ENCODE peak calls at places on chromosomes 3 and 15, in six cellular contexts. One of them, this sample, is unnamed.
A peak's percentile ranks its signal among the peaks of the same experiment; 100 is the strongest.

GRCh38 chr3:111534701-111535100 is 7.3 kb upstream of the CD96 start:
- DNase-seq in GM23248: peak; percentile 78
- DNase-seq in IMR-90: peak; percentile 71
- DNase-seq in GM12878: no peak
- DNase-seq in mammary epithelial cell: peak; percentile 26
- DNase-seq in neuronal stem cell: no peak
- DNase-seq in this sample: peak; percentile 27

GRCh38 chr15:100812802-100813201 is 66.8 kb upstream of the ALDH1A3 start:
- DNase-seq in mammary epithelial cell: no peak
- DNase-seq in GM23248: no peak
- DNase-seq in IMR-90: no peak
- DNase-seq in neuronal stem cell: no peak
- DNase-seq in GM12878: no peak
- DNase-seq in this sample: no peak

GRCh38 chr15:38536201-38536676 is 28.4 kb downstream of the RASGRP1 start:
- DNase-seq in neuronal stem cell: no peak
- DNase-seq in mammary epithelial cell: no peak
- DNase-seq in GM12878: no peak
- DNase-seq in IMR-90: peak; percentile 96
- DNase-seq in GM23248: peak; percentile 96
- DNase-seq in this sample: peak; percentile 72

GRCh38 chr15:60423540-60423939 is 25.8 kb upstream of the ANXA2 start:
- DNase-seq in GM12878: no peak
- DNase-seq in GM23248: peak; percentile 96
- DNase-seq in IMR-90: peak; percentile 92
- DNase-seq in neuronal stem cell: peak; percentile 46
- DNase-seq in mammary epithelial cell: peak; percentile 86
- DNase-seq in this sample: no peak

GRCh38 chr15:71577071-71577470 is 233.3 kb upstream of the NR2E3 start:
- DNase-seq in GM23248: peak; percentile 50
- DNase-seq in GM12878: no peak
- DNase-seq in neuronal stem cell: no peak
- DNase-seq in IMR-90: peak; percentile 44
- DNase-seq in mammary epithelial cell: no peak
- DNase-seq in this sample: no peak

GRCh38 chr3:117439812-117440211 is 730.2 kb downstream of the TUSC7 start:
- DNase-seq in mammary epithelial cell: no peak
- DNase-seq in IMR-90: peak; percentile 45
- DNase-seq in neuronal stem cell: peak; percentile 39
- DNase-seq in GM12878: no peak
- DNase-seq in GM23248: peak; percentile 31
- DNase-seq in this sample: no peak

GRCh38 chr15:73679964-73680363 is 4.2 kb upstream of the CD276 start:
- DNase-seq in neuronal stem cell: no peak
- DNase-seq in GM23248: no peak
- DNase-seq in GM12878: no peak
- DNase-seq in mammary epithelial cell: no peak
- DNase-seq in IMR-90: no peak
- DNase-seq in this sample: no peak

GRCh38 chr3:174216948-174217718 is 642.0 kb upstream of the NAALADL2 start:
- DNase-seq in GM23248: no peak
- DNase-seq in GM12878: no peak
- DNase-seq in neuronal stem cell: no peak
- DNase-seq in mammary epithelial cell: no peak
- DNase-seq in IMR-90: no peak
- DNase-seq in this sample: no peak

GRCh38 chr3:168847293-168847883 is 751.7 kb upstream of the GOLIM4 start:
- DNase-seq in mammary epithelial cell: peak; percentile 20
- DNase-seq in neuronal stem cell: peak; percentile 23
- DNase-seq in IMR-90: peak; percentile 57
- DNase-seq in GM12878: peak; percentile 12
- DNase-seq in GM23248: peak; percentile 74
- DNase-seq in this sample: no peak

GRCh38 chr3:53113293-53114010 is 16.8 kb downstream of the RFT1 start:
- DNase-seq in IMR-90: no peak
- DNase-seq in neuronal stem cell: no peak
- DNase-seq in GM12878: no peak
- DNase-seq in mammary epithelial cell: no peak
- DNase-seq in GM23248: no peak
- DNase-seq in this sample: no peak

GRCh38 chr3:53104762-53105161 is 25.5 kb downstream of the RFT1 start:
- DNase-seq in mammary epithelial cell: no peak
- DNase-seq in GM12878: no peak
- DNase-seq in GM23248: no peak
- DNase-seq in neuronal stem cell: no peak
- DNase-seq in IMR-90: no peak
- DNase-seq in this sample: no peak

GRCh38 chr3:53109822-53110771 is 20.1 kb downstream of the RFT1 start:
- DNase-seq in GM12878: no peak
- DNase-seq in GM23248: peak; percentile 84
- DNase-seq in IMR-90: peak; percentile 74
- DNase-seq in neuronal stem cell: no peak
- DNase-seq in mammary epithelial cell: no peak
- DNase-seq in this sample: no peak

GRCh38 chr3:53114011-53114400 is 16.2 kb downstream of the RFT1 start:
- DNase-seq in IMR-90: peak; percentile 78
- DNase-seq in GM12878: no peak
- DNase-seq in GM23248: peak; percentile 86
- DNase-seq in mammary epithelial cell: peak; percentile 76
- DNase-seq in neuronal stem cell: peak; percentile 80
- DNase-seq in this sample: peak; percentile 91

DNA sequence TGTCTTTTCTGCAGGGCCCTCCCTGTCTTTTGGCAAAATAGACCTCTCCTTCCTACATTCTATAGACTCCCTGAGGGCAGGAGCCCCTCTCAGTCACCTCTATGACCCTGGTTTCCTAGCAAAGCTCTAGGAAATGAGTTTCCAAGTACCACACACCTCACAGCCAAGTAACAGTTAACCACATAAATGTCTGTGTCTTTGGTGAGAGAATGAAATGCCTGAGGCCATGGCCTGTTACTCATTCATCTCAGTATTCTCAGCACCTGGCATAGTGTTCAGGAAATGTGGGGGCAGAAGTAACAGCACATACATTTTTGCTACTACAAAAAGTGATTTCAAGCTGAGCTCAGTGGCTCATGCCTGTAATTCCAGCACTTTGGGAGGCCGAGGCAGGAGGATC is 21.0 kb downstream of the RFT1 start:
- DNase-seq in GM23248: peak; percentile 89
- DNase-seq in mammary epithelial cell: peak; percentile 96
- DNase-seq in neuronal stem cell: no peak
- DNase-seq in IMR-90: peak; percentile 83
- DNase-seq in GM12878: no peak
- DNase-seq in this sample: no peak
- H2AFZ ChIP-seq in GM23248: no peak overlapping the region
- H2AFZ ChIP-seq in mammary epithelial cell: no peak overlapping the region
- H2AFZ ChIP-seq in neuronal stem cell: no peak overlapping the region
- H2AFZ ChIP-seq in IMR-90: no peak overlapping the region
- H2AFZ ChIP-seq in GM12878: no peak overlapping the region
- H2AFZ ChIP-seq in this sample: no peak overlapping the region

GRCh38 chr3:60551455-60552209 is 699.6 kb downstream of the FHIT start:
- DNase-seq in neuronal stem cell: no peak
- DNase-seq in GM23248: no peak
- DNase-seq in GM12878: no peak
- DNase-seq in mammary epithelial cell: no peak
- DNase-seq in IMR-90: no peak
- DNase-seq in this sample: no peak

GRCh38 chr3:60555704-60556340 is 695.4 kb downstream of the FHIT start:
- DNase-seq in GM23248: peak; percentile 64
- DNase-seq in mammary epithelial cell: peak; percentile 80
- DNase-seq in GM12878: peak; percentile 48
- DNase-seq in IMR-90: peak; percentile 74
- DNase-seq in neuronal stem cell: peak; percentile 58
- DNase-seq in this sample: peak; percentile 72

GRCh38 chr3:60553144-60553543 is 698.1 kb downstream of the FHIT start:
- DNase-seq in neuronal stem cell: no peak
- DNase-seq in mammary epithelial cell: no peak
- DNase-seq in GM12878: no peak
- DNase-seq in IMR-90: no peak
- DNase-seq in GM23248: no peak
- DNase-seq in this sample: no peak

GRCh38 chr3:60552581-60552980 is 698.7 kb downstream of the FHIT start:
- DNase-seq in neuronal stem cell: no peak
- DNase-seq in GM12878: no peak
- DNase-seq in IMR-90: peak; percentile 21
- DNase-seq in GM23248: peak; percentile 24
- DNase-seq in mammary epithelial cell: peak; percentile 1
- DNase-seq in this sample: peak; percentile 70

GRCh38 chr3:60557122-60557521 is 694.1 kb downstream of the FHIT start:
- DNase-seq in neuronal stem cell: no peak
- DNase-seq in GM23248: no peak
- DNase-seq in mammary epithelial cell: no peak
- DNase-seq in IMR-90: no peak
- DNase-seq in GM12878: no peak
- DNase-seq in this sample: no peak
- H2AFZ ChIP-seq in neuronal stem cell: no peak overlapping the region
- H2AFZ ChIP-seq in GM23248: no peak overlapping the region
- H2AFZ ChIP-seq in mammary epithelial cell: no peak overlapping the region
- H2AFZ ChIP-seq in IMR-90: no peak overlapping the region
- H2AFZ ChIP-seq in GM12878: no peak overlapping the region
- H2AFZ ChIP-seq in this sample: no peak overlapping the region

DNA sequence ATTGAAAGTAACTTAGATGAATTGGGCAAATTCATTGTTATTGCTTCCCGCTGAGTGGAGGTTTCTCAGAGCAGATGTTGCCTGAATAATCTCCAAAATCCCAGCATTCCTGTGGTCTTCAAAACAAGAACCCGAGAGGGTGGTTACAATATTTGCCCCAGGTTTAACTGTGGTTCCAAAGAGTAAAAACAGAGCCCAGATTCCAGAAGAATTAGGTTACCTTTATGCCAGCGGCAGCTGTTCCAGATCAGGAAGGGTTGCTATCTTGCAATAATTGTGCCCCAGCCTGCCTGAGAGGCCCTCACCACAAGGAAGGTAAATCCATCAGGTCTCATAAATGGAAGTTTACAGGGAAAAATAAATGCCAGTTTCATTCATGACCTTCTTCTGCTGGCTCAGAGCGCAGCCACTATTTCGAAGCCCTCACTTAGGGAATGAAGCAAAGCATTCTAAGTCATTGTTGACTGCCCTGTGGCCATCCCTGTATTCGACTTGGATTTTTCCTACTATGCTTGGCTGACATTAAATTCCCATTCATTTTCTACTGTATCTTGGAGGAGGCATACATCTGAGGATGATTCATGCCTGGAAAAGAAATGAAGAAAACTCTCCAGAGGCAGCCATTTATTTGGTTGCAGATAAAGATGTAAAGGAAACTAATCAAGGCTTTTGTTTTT is 54.6 kb downstream of the SSUH2 start:
- DNase-seq in neuronal stem cell: no peak
- DNase-seq in IMR-90: peak; percentile 42
- DNase-seq in GM23248: peak; percentile 70
- DNase-seq in mammary epithelial cell: peak; percentile 43
- DNase-seq in GM12878: no peak
- DNase-seq in this sample: no peak
- H2AFZ ChIP-seq in neuronal stem cell: no peak overlapping the region
- H2AFZ ChIP-seq in IMR-90: no peak overlapping the region
- H2AFZ ChIP-seq in GM23248: no peak overlapping the region
- H2AFZ ChIP-seq in mammary epithelial cell: peak overlapping the region; percentile 75
- H2AFZ ChIP-seq in GM12878: no peak overlapping the region
- H2AFZ ChIP-seq in this sample: peak overlapping the region; percentile 6

GRCh38 chr3:43855674-43856299 is 165.0 kb downstream of the ABHD5 start:
- DNase-seq in GM12878: peak; percentile 3
- DNase-seq in neuronal stem cell: peak; percentile 36
- DNase-seq in IMR-90: peak; percentile 56
- DNase-seq in mammary epithelial cell: peak; percentile 49
- DNase-seq in GM23248: peak; percentile 79
- DNase-seq in this sample: peak; percentile 58
- H2AFZ ChIP-seq in GM12878: no peak overlapping the region
- H2AFZ ChIP-seq in neuronal stem cell: no peak overlapping the region
- H2AFZ ChIP-seq in IMR-90: peak overlapping the region; percentile 83
- H2AFZ ChIP-seq in mammary epithelial cell: peak overlapping the region; percentile 49
- H2AFZ ChIP-seq in GM23248: peak overlapping the region; percentile 40
- H2AFZ ChIP-seq in this sample: peak overlapping the region; percentile 83

GRCh38 chr15:69015591-69015990 is 1.1 kb downstream of the NOX5 start:
- DNase-seq in neuronal stem cell: no peak
- DNase-seq in mammary epithelial cell: no peak
- DNase-seq in IMR-90: no peak
- DNase-seq in GM23248: no peak
- DNase-seq in GM12878: no peak
- DNase-seq in this sample: no peak

GRCh38 chr15:69014454-69014853 is at the start of gene NOX5:
- DNase-seq in mammary epithelial cell: peak; percentile 67
- DNase-seq in IMR-90: peak; percentile 41
- DNase-seq in neuronal stem cell: no peak
- DNase-seq in GM12878: no peak
- DNase-seq in GM23248: peak; percentile 92
- DNase-seq in this sample: peak; percentile 93

GRCh38 chr15:69013726-69014406 is 629 bp upstream of the NOX5 start:
- DNase-seq in GM23248: no peak
- DNase-seq in neuronal stem cell: no peak
- DNase-seq in GM12878: no peak
- DNase-seq in IMR-90: no peak
- DNase-seq in mammary epithelial cell: no peak
- DNase-seq in this sample: no peak

GRCh38 chr15:69011641-69012040 is 2.9 kb upstream of the NOX5 start:
- DNase-seq in neuronal stem cell: no peak
- DNase-seq in mammary epithelial cell: no peak
- DNase-seq in GM23248: no peak
- DNase-seq in GM12878: no peak
- DNase-seq in IMR-90: no peak
- DNase-seq in this sample: no peak

DNA sequence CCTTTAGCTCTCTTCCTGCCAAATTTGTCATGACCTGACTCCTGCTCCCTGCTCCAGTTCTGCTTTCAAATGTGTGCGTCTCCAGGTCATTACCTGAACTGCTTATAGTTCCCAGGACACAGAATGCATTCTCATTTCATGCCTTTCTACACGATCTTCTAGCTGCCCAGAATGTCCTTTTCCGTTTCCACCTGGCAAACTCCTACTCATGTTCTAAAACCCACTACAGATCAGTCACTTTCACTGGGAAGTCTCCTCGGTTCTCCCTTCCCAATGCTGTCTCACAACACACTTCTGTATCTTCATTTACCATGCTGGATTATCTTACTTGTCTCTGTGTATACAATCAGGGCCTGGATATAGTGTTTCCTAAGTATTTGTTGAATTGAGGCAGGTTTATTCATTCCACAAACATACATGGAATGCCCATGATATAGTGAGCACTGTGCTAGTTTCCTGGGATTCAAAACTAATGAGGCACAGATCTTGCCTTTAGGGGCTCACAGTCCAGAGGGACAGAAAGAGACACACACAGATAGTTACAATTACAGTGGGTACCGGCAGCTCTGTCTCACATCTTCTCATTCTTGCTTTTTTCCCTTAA is 1.6 kb upstream of the NOX5 start:
- DNase-seq in GM12878: no peak
- DNase-seq in IMR-90: peak; percentile 10
- DNase-seq in GM23248: no peak
- DNase-seq in mammary epithelial cell: no peak
- DNase-seq in neuronal stem cell: no peak
- DNase-seq in this sample: no peak
- H2AFZ ChIP-seq in GM12878: no peak overlapping the region
- H2AFZ ChIP-seq in IMR-90: no peak overlapping the region
- H2AFZ ChIP-seq in GM23248: no peak overlapping the region
- H2AFZ ChIP-seq in mammary epithelial cell: no peak overlapping the region
- H2AFZ ChIP-seq in neuronal stem cell: no peak overlapping the region
- H2AFZ ChIP-seq in this sample: no peak overlapping the region

DNA sequence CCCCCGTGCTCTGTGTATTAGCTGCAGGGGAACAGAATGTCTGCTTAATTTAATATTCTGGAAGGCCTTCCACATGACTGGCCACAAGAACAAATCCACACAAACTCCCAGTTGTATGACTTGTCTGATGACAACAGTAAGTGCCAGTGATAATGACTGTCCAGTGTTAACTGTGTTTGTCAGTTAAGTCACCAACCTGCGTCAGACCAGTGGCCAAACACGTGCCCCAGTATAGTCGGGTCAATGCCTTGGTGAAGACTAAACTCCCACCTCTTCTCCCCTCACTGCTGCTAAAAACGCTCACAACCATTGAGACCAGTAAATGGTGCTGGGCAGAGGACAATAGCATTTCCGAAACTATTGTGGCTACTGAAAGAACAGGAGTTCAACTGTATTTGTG is 9.8 kb upstream of the ATP13A5 start:
- DNase-seq in GM23248: no peak
- DNase-seq in neuronal stem cell: no peak
- DNase-seq in mammary epithelial cell: no peak
- DNase-seq in IMR-90: no peak
- DNase-seq in GM12878: no peak
- DNase-seq in this sample: no peak
- H2AFZ ChIP-seq in GM23248: no peak overlapping the region
- H2AFZ ChIP-seq in neuronal stem cell: no peak overlapping the region
- H2AFZ ChIP-seq in mammary epithelial cell: no peak overlapping the region
- H2AFZ ChIP-seq in IMR-90: no peak overlapping the region
- H2AFZ ChIP-seq in GM12878: no peak overlapping the region
- H2AFZ ChIP-seq in this sample: no peak overlapping the region

This sample was measured in osteoblast.